ENCODE peak calls at places on chromosomes 1 and 21, in eight cellular contexts. One of them, this sample, is unnamed.

GRCh38 chr21:45390831-45391742 is 13.9 kb upstream of the COL18A1 start:
- DNase-seq in IMR-90: no peak
- DNase-seq in GM23338: no peak
- DNase-seq in MM.1S: no peak
- DNase-seq in endothelial cell of umbilical vein: no peak
- DNase-seq in astrocyte: no peak
- DNase-seq in HCT116: no peak
- DNase-seq in OCI-LY7: no peak
- DNase-seq in this sample: no peak

GRCh38 chr1:119982006-119982405 is 85.7 kb upstream of the ADAM30 start:
- DNase-seq in IMR-90: peak; percentile 68
- DNase-seq in GM23338: no peak
- DNase-seq in MM.1S: no peak
- DNase-seq in endothelial cell of umbilical vein: peak; percentile 26
- DNase-seq in astrocyte: peak; percentile 89
- DNase-seq in HCT116: no peak
- DNase-seq in OCI-LY7: no peak
- DNase-seq in this sample: peak; percentile 9

GRCh38 chr21:34073749-34074282 is 438 bp downstream of the MRPS6 start:
- DNase-seq in IMR-90: no peak
- DNase-seq in GM23338: peak; percentile 42
- DNase-seq in MM.1S: peak; percentile 56
- DNase-seq in endothelial cell of umbilical vein: peak; percentile 10
- DNase-seq in astrocyte: no peak
- DNase-seq in HCT116: no peak
- DNase-seq in OCI-LY7: peak; percentile 64
- DNase-seq in this sample: peak; percentile 75

GRCh38 chr1:222048030-222048632 is 306.2 kb upstream of the DUSP10 start:
- DNase-seq in IMR-90: peak; percentile 74
- DNase-seq in GM23338: no peak
- DNase-seq in MM.1S: no peak
- DNase-seq in endothelial cell of umbilical vein: no peak
- DNase-seq in astrocyte: peak; percentile 86
- DNase-seq in HCT116: no peak
- DNase-seq in OCI-LY7: no peak
- DNase-seq in this sample: no peak

GRCh38 chr1:81233591-81233990 is 567.1 kb upstream of the ADGRL2 start:
- DNase-seq in IMR-90: no peak
- DNase-seq in GM23338: no peak
- DNase-seq in MM.1S: no peak
- DNase-seq in endothelial cell of umbilical vein: no peak
- DNase-seq in astrocyte: no peak
- DNase-seq in HCT116: no peak
- DNase-seq in OCI-LY7: no peak
- DNase-seq in this sample: no peak

GRCh38 chr1:95994643-95995042 is 726.9 kb upstream of the PTBP2 start:
- DNase-seq in IMR-90: no peak
- DNase-seq in GM23338: no peak
- DNase-seq in MM.1S: peak; percentile 7
- DNase-seq in endothelial cell of umbilical vein: no peak
- DNase-seq in astrocyte: no peak
- DNase-seq in HCT116: no peak
- DNase-seq in OCI-LY7: no peak
- DNase-seq in this sample: no peak

GRCh38 chr21:36044056-36044455 is 16.3 kb downstream of the SETD4 start:
- DNase-seq in IMR-90: no peak
- DNase-seq in GM23338: no peak
- DNase-seq in MM.1S: no peak
- DNase-seq in endothelial cell of umbilical vein: no peak
- DNase-seq in astrocyte: no peak
- DNase-seq in HCT116: no peak
- DNase-seq in OCI-LY7: no peak
- DNase-seq in this sample: no peak

GRCh38 chr1:24857528-24858133 is 72.4 kb downstream of the RUNX3 start:
- DNase-seq in IMR-90: no peak
- DNase-seq in GM23338: peak; percentile 56
- DNase-seq in MM.1S: no peak
- DNase-seq in endothelial cell of umbilical vein: no peak
- DNase-seq in astrocyte: no peak
- DNase-seq in HCT116: no peak
- DNase-seq in OCI-LY7: peak; percentile 24
- DNase-seq in this sample: peak; percentile 61

GRCh38 chr21:14879458-14879857 is 185.3 kb downstream of the NRIP1 start:
- DNase-seq in IMR-90: no peak
- DNase-seq in GM23338: no peak
- DNase-seq in MM.1S: no peak
- DNase-seq in endothelial cell of umbilical vein: peak; percentile 73
- DNase-seq in astrocyte: no peak
- DNase-seq in HCT116: no peak
- DNase-seq in OCI-LY7: no peak
- DNase-seq in this sample: no peak

GRCh38 chr1:145983206-145983675 is 13.1 kb downstream of the TXNIP start:
- DNase-seq in IMR-90: no peak
- DNase-seq in GM23338: no peak
- DNase-seq in MM.1S: no peak
- DNase-seq in endothelial cell of umbilical vein: no peak
- DNase-seq in astrocyte: no peak
- DNase-seq in HCT116: no peak
- DNase-seq in OCI-LY7: no peak
- DNase-seq in this sample: no peak

GRCh38 chr1:11051781-11052510 is 4.9 kb upstream of the MASP2 start:
- DNase-seq in IMR-90: no peak
- DNase-seq in GM23338: no peak
- DNase-seq in MM.1S: no peak
- DNase-seq in endothelial cell of umbilical vein: no peak
- DNase-seq in astrocyte: no peak
- DNase-seq in HCT116: no peak
- DNase-seq in OCI-LY7: peak; percentile 58
- DNase-seq in this sample: peak; percentile 75

GRCh38 chr1:208223136-208223535 is 21.0 kb downstream of the PLXNA2 start:
- DNase-seq in IMR-90: peak; percentile 51
- DNase-seq in GM23338: no peak
- DNase-seq in MM.1S: no peak
- DNase-seq in endothelial cell of umbilical vein: peak; percentile 50
- DNase-seq in astrocyte: peak; percentile 69
- DNase-seq in HCT116: no peak
- DNase-seq in OCI-LY7: no peak
- DNase-seq in this sample: no peak

GRCh38 chr21:25369524-25370300 is 237.6 kb downstream of the MRPL39 start:
- DNase-seq in IMR-90: peak; percentile 66
- DNase-seq in GM23338: no peak
- DNase-seq in MM.1S: no peak
- DNase-seq in endothelial cell of umbilical vein: no peak
- DNase-seq in astrocyte: peak; percentile 81
- DNase-seq in HCT116: no peak
- DNase-seq in OCI-LY7: no peak
- DNase-seq in this sample: no peak

GRCh38 chr1:181161170-181161870 is 72.8 kb downstream of the IER5 start:
- DNase-seq in IMR-90: peak; percentile 42
- DNase-seq in GM23338: no peak
- DNase-seq in MM.1S: peak; percentile 66
- DNase-seq in endothelial cell of umbilical vein: no peak
- DNase-seq in astrocyte: no peak
- DNase-seq in HCT116: no peak
- DNase-seq in OCI-LY7: no peak
- DNase-seq in this sample: no peak

GRCh38 chr21:42337830-42338729 is 12.7 kb downstream of the TFF2 start:
- DNase-seq in IMR-90: peak; percentile 35
- DNase-seq in GM23338: peak; percentile 94
- DNase-seq in MM.1S: peak; percentile 51
- DNase-seq in endothelial cell of umbilical vein: peak; percentile 53
- DNase-seq in astrocyte: peak; percentile 9
- DNase-seq in HCT116: no peak
- DNase-seq in OCI-LY7: peak; percentile 69
- DNase-seq in this sample: peak; percentile 86

GRCh38 chr1:235999259-235999925 is 65.5 kb downstream of the NID1 start:
- DNase-seq in IMR-90: peak; percentile 99
- DNase-seq in GM23338: no peak
- DNase-seq in MM.1S: no peak
- DNase-seq in endothelial cell of umbilical vein: peak; percentile 95
- DNase-seq in astrocyte: peak; percentile 98
- DNase-seq in HCT116: peak; percentile 31
- DNase-seq in OCI-LY7: no peak
- DNase-seq in this sample: no peak

DNA sequence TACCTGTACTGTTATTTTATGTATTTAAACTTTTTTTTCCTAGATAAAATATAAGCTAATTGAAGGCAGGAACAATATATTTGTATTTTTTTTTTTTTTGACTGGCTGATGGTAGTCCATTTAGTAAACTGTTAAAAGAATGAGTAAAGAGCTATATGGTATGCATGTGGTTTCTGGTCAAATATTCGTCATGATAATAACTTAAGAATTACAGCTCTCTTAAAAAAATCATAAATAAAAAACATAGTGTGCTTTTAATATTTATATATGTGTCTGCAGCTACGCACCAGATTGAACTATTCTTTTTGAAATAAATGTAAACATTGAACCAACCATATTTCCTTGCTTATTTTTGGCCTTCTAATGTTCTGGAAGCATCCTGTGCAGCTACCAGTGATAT is 272.3 kb upstream of the C1orf105 start:
- DNase-seq in IMR-90: peak; percentile 58
- DNase-seq in GM23338: no peak
- DNase-seq in MM.1S: no peak
- DNase-seq in endothelial cell of umbilical vein: no peak
- DNase-seq in astrocyte: no peak
- DNase-seq in HCT116: no peak
- DNase-seq in OCI-LY7: no peak
- DNase-seq in this sample: no peak
- H2AFZ ChIP-seq in IMR-90: no peak overlapping the region
- H2AFZ ChIP-seq in GM23338: no peak overlapping the region
- H2AFZ ChIP-seq in MM.1S: no peak overlapping the region
- H2AFZ ChIP-seq in endothelial cell of umbilical vein: no peak overlapping the region
- H2AFZ ChIP-seq in astrocyte: no peak overlapping the region
- H2AFZ ChIP-seq in HCT116: no peak overlapping the region
- H2AFZ ChIP-seq in OCI-LY7: no peak overlapping the region
- H2AFZ ChIP-seq in this sample: no peak overlapping the region

GRCh38 chr1:111776861-111777260 is 21.2 kb downstream of the DDX20 start:
- DNase-seq in IMR-90: no peak
- DNase-seq in GM23338: no peak
- DNase-seq in MM.1S: no peak
- DNase-seq in endothelial cell of umbilical vein: no peak
- DNase-seq in astrocyte: no peak
- DNase-seq in HCT116: no peak
- DNase-seq in OCI-LY7: no peak
- DNase-seq in this sample: no peak

GRCh38 chr1:111776397-111776796 is 20.7 kb downstream of the DDX20 start:
- DNase-seq in IMR-90: peak; percentile 42
- DNase-seq in GM23338: peak; percentile 12
- DNase-seq in MM.1S: no peak
- DNase-seq in endothelial cell of umbilical vein: no peak
- DNase-seq in astrocyte: no peak
- DNase-seq in HCT116: no peak
- DNase-seq in OCI-LY7: no peak
- DNase-seq in this sample: no peak

GRCh38 chr1:111778066-111778465 is 22.4 kb downstream of the DDX20 start:
- DNase-seq in IMR-90: no peak
- DNase-seq in GM23338: no peak
- DNase-seq in MM.1S: no peak
- DNase-seq in endothelial cell of umbilical vein: no peak
- DNase-seq in astrocyte: no peak
- DNase-seq in HCT116: no peak
- DNase-seq in OCI-LY7: no peak
- DNase-seq in this sample: no peak

GRCh38 chr1:111778541-111779051 is 22.9 kb downstream of the DDX20 start:
- DNase-seq in IMR-90: no peak
- DNase-seq in GM23338: peak; percentile 83
- DNase-seq in MM.1S: no peak
- DNase-seq in endothelial cell of umbilical vein: no peak
- DNase-seq in astrocyte: peak; percentile 16
- DNase-seq in HCT116: no peak
- DNase-seq in OCI-LY7: no peak
- DNase-seq in this sample: no peak

GRCh38 chr1:111777301-111777700 is 21.6 kb downstream of the DDX20 start:
- DNase-seq in IMR-90: no peak
- DNase-seq in GM23338: no peak
- DNase-seq in MM.1S: no peak
- DNase-seq in endothelial cell of umbilical vein: no peak
- DNase-seq in astrocyte: no peak
- DNase-seq in HCT116: no peak
- DNase-seq in OCI-LY7: no peak
- DNase-seq in this sample: no peak
- H3K4me1 ChIP-seq in IMR-90: peaks cover 23% of the 10 kb centered on the region
- H3K4me1 ChIP-seq in GM23338: peaks cover 3% of the 10 kb centered on the region
- H3K4me1 ChIP-seq in MM.1S: no peaks in the 10 kb centered on the region
- H3K4me1 ChIP-seq in endothelial cell of umbilical vein: no peaks in the 10 kb centered on the region
- H3K4me1 ChIP-seq in astrocyte: peaks cover 6% of the 10 kb centered on the region
- H3K4me1 ChIP-seq in HCT116: no peaks in the 10 kb centered on the region
- H3K4me1 ChIP-seq in OCI-LY7: no peaks in the 10 kb centered on the region
- H3K4me1 ChIP-seq in this sample: no peaks in the 10 kb centered on the region

DNA sequence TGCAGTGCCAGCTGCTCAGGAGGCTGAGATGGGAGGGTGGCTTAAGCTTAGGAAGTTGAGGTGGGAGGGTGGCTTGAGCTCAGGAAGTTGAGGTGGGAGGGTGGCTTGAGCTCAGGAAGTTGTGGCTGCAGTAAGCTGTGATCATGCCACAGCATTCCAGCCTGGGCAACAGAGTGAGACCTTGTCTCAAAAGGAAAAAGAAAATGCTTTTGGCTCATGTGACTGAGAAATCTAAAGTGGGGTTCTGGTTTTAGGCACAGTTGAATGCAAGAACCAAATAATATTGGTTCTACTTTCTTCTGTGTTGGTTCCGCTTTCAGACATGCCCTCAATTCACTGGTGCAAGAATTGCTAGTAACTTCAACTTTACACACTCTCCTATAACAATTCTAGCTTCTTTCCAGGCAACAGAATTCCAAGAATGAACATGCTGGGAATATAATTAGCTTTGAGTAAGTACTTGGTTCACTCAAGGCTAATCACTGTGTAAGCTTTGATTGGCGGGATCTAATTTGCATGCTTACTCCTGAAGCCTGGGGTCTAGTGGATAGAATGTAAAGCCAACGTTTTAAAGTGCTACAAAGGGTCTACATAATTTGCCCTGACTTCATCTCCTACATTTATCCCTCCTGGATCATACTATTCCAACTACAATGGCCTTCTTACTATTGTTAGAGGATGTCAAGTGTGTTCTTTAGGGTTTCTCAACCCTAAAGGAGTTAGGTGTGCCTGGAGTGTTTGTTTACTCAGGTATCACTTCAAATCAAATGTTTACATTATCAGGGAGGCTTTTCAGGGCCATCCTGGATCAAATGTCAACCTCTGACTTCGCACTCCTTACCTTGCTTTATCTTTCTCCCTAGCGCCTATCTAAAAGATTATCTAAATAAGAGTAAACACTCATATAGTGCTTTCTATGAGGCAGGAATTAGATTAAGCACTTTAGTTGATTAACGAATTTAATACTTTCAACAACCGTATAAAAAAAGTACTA is 115.1 kb downstream of the SLC16A1 start:
- DNase-seq in IMR-90: no peak
- DNase-seq in GM23338: no peak
- DNase-seq in MM.1S: peak; percentile 49
- DNase-seq in endothelial cell of umbilical vein: peak; percentile 37
- DNase-seq in astrocyte: no peak
- DNase-seq in HCT116: no peak
- DNase-seq in OCI-LY7: no peak
- DNase-seq in this sample: no peak
- H3K4me2 ChIP-seq in IMR-90: no peak overlapping the region
- H3K4me2 ChIP-seq in GM23338: peak overlapping the region; percentile 19
- H3K4me2 ChIP-seq in MM.1S: peak overlapping the region; percentile 57
- H3K4me2 ChIP-seq in endothelial cell of umbilical vein: peak overlapping the region; percentile 61
- H3K4me2 ChIP-seq in astrocyte: peak overlapping the region; percentile 11
- H3K4me2 ChIP-seq in HCT116: no peak overlapping the region
- H3K4me2 ChIP-seq in OCI-LY7: no peak overlapping the region
- H3K4me2 ChIP-seq in this sample: no peak overlapping the region

GRCh38 chr1:20731057-20731991 is 1.2 kb downstream of the SH2D5 start:
- DNase-seq in IMR-90: no peak
- DNase-seq in GM23338: no peak
- DNase-seq in MM.1S: no peak
- DNase-seq in endothelial cell of umbilical vein: no peak
- DNase-seq in astrocyte: no peak
- DNase-seq in HCT116: no peak
- DNase-seq in OCI-LY7: no peak
- DNase-seq in this sample: peak; percentile 42
- H2AFZ ChIP-seq in IMR-90: peak overlapping the region; percentile 92
- H2AFZ ChIP-seq in GM23338: no peak overlapping the region
- H2AFZ ChIP-seq in MM.1S: no peak overlapping the region
- H2AFZ ChIP-seq in endothelial cell of umbilical vein: peak overlapping the region; percentile 19
- H2AFZ ChIP-seq in astrocyte: no peak overlapping the region
- H2AFZ ChIP-seq in HCT116: no peak overlapping the region
- H2AFZ ChIP-seq in OCI-LY7: no peak overlapping the region
- H2AFZ ChIP-seq in this sample: no peak overlapping the region

This sample was measured in Karpas-422.